ENCODE peak calls at places on chromosomes 16 and 17, in five cellular contexts. O is Caco-2, Q is body of pancreas, N is AG20443, Z is pons. X is an unnamed sample.

GRCh38 chr17:14715531-14715930 is 414.6 kb downstream of the HS3ST3B1 start:
- DNase-seq in O (no peak), Q (no peak), N (no peak), Z (no peak), X (no peak)

GRCh38 chr17:70070297-70071027 is 4.6 kb upstream of the KCNJ16 start:
- DNase-seq in N (no peak), Z (no peak), Q (no peak), O (no peak), X (no peak)

GRCh38 chr17:5545051-5545987 is 39.0 kb downstream of the NLRP1 start:
- DNase-seq in O (no peak), Z (no peak), N (peak), Q (no peak), X (peak)

GRCh38 chr17:69246726-69247375 is 18.2 kb upstream of the ABCA10 start:
- DNase-seq in N (peak), O (peak), Z (peak), Q (no peak), X (peak)

GRCh38 chr17:56269998-56270397 is 116.7 kb downstream of the ANKFN1 start:
- DNase-seq in Q (no peak), O (no peak), N (peak), Z (no peak), X (no peak)

GRCh38 chr17:38320482-38320881 is 23.3 kb downstream of the GPR179 start:
- DNase-seq in Z (no peak), N (no peak), O (peak), Q (no peak), X (no peak)

GRCh38 chr16:67181346-67181745 is 2.4 kb downstream of the MATCAP1 start:
- DNase-seq in O (no peak), Z (no peak), N (peak), Q (no peak), X (peak)

GRCh38 chr16:53211253-53211652 is 156.5 kb downstream of the CHD9 start:
- DNase-seq in Z (no peak), O (no peak), Q (no peak), N (no peak), X (no peak)

GRCh38 chr16:84663433-84664101 is 15.3 kb downstream of the KLHL36 start:
- DNase-seq in O (no peak), Q (no peak), N (no peak), Z (no peak), X (no peak)

GRCh38 chr16:27273670-27274522 is 5.3 kb upstream of the NSMCE1 start:
- DNase-seq in O (peak), N (peak), Z (no peak), Q (no peak), X (peak)

GRCh38 chr17:55576237-55576998 is 65.2 kb upstream of the SMIM36 start:
- DNase-seq in O (no peak), N (peak), Z (peak), Q (no peak), X (peak)

GRCh38 chr16:78775161-78775561 is 675.7 kb downstream of the WWOX start:
- DNase-seq in Q (no peak), O (no peak), Z (no peak), N (no peak), X (no peak)

GRCh38 chr16:65634291-65634690 is 512.4 kb upstream of the CDH11 start:
- DNase-seq in O (no peak), N (no peak), Z (no peak), Q (no peak), X (peak)

GRCh38 chr17:68460715-68461114 is 3.4 kb upstream of the WIPI1 start:
- DNase-seq in Q (no peak), Z (no peak), N (no peak), O (no peak), X (no peak)

GRCh38 chr16:8852534-8852933 is 16.3 kb downstream of the CARHSP1 start:
- DNase-seq in N (no peak), O (no peak), Z (no peak), Q (no peak), X (peak)

GRCh38 chr17:37494971-37495370 is 5.3 kb downstream of the DUSP14 start:
- DNase-seq in Z (no peak), N (no peak), O (no peak), Q (no peak), X (no peak)

GRCh38 chr16:3009568-3010390 is 2.9 kb upstream of the CLDN9 start:
- DNase-seq in Z (no peak), Q (peak), N (no peak), O (peak), X (peak)

GRCh38 chr17:66337268-66337667 is 34.9 kb downstream of the PRKCA start:
- DNase-seq in Z (no peak), N (no peak), O (no peak), Q (no peak), X (no peak)

GRCh38 chr17:30600062-30600829 is 123.0 kb downstream of the GOSR1 start:
- DNase-seq in N (peak), O (peak), Z (peak), Q (peak), X (peak)

GRCh38 chr17:12514596-12514995 is 151.1 kb upstream of the MYOCD start:
- DNase-seq in O (no peak), Z (no peak), N (no peak), Q (no peak), X (no peak)

GRCh38 chr17:15913826-15914225 is 31.1 kb upstream of the ADORA2B start:
- DNase-seq in O (no peak), Q (no peak), Z (no peak), N (no peak), X (no peak)

GRCh38 chr17:8103549-8103948 is 14.8 kb downstream of the ALOXE3 start:
- DNase-seq in Z (no peak), Q (no peak), N (no peak), O (no peak), X (peak)

GRCh38 chr16:70746708-70747424 is 54.1 kb downstream of the VAC14 start:
- DNase-seq in Q (peak), N (peak), O (peak), Z (no peak), X (peak)

GRCh38 chr17:75774988-75775668 is 9.5 kb upstream of the UNK start:
- DNase-seq in N (no peak), O (no peak), Z (no peak), Q (no peak), X (no peak)

GRCh38 chr17:73725794-73726193 is 81.5 kb upstream of the SDK2 start:
- DNase-seq in Q (no peak), O (no peak), N (no peak), Z (no peak), X (no peak)

GRCh38 chr16:55494994-55495421 is 13.9 kb upstream of the LPCAT2 start:
- DNase-seq in Z (peak), O (peak), Q (peak), N (peak), X (peak)

GRCh38 chr17:58396173-58396572 is 21.2 kb downstream of the RNF43 start:
- DNase-seq in O (no peak), Q (no peak), N (no peak), Z (no peak), X (no peak)

GRCh38 chr17:6924121-6924676 is 71.7 kb upstream of the ALOX12 start:
- DNase-seq in Q (no peak), Z (no peak), N (no peak), O (no peak), X (peak)

GRCh38 chr16:88924834-88925539 is 52.0 kb downstream of the CBFA2T3 start:
- DNase-seq in O (peak), N (peak), Z (no peak), Q (peak), X (peak)

GRCh38 chr16:70520612-70521297 is 2.6 kb downstream of the COG4 start:
- DNase-seq in N (peak), Q (no peak), O (no peak), Z (no peak), X (peak)

GRCh38 chr16:49649013-49649785 is 206.7 kb downstream of the ZNF423 start:
- DNase-seq in Z (no peak), N (peak), Q (no peak), O (no peak), X (peak)

GRCh38 chr16:56600398-56600999 is 7.9 kb upstream of the MT2A start:
- DNase-seq in O (peak), Q (peak), N (peak), Z (peak), X (peak)

GRCh38 chr17:39057807-39058206 is 90.6 kb upstream of the FBXO47 start:
- DNase-seq in Z (no peak), O (no peak), Q (no peak), N (no peak), X (no peak)